ENCODE peak calls at places on chromosomes 2 and 18, in four cellular contexts. One of them, this sample, is unnamed.

GRCh38 chr2:50181212-50181611 is 850.7 kb downstream of the NRXN1 start:
- DNase-seq in HFFc6: no peak
- DNase-seq in Peyer's patch: no peak
- DNase-seq in astrocyte of the spinal cord: peak; percentile 0
- DNase-seq in this sample: no peak

GRCh38 chr18:9952633-9953416 is 39.0 kb downstream of the VAPA start:
- DNase-seq in HFFc6: peak; percentile 51
- DNase-seq in Peyer's patch: no peak
- DNase-seq in astrocyte of the spinal cord: peak; percentile 39
- DNase-seq in this sample: no peak

GRCh38 chr2:125033871-125034270 is 1008.8 kb downstream of the CNTNAP5 start:
- DNase-seq in HFFc6: no peak
- DNase-seq in Peyer's patch: no peak
- DNase-seq in astrocyte of the spinal cord: no peak
- DNase-seq in this sample: no peak

GRCh38 chr2:217331577-217332139 is 471.8 kb upstream of the TNP1 start:
- DNase-seq in HFFc6: peak; percentile 64
- DNase-seq in Peyer's patch: no peak
- DNase-seq in astrocyte of the spinal cord: peak; percentile 71
- DNase-seq in this sample: no peak

GRCh38 chr2:218733615-218734021 is 23.0 kb downstream of the TTLL4 start:
- DNase-seq in HFFc6: no peak
- DNase-seq in Peyer's patch: no peak
- DNase-seq in astrocyte of the spinal cord: peak; percentile 40
- DNase-seq in this sample: no peak

GRCh38 chr2:230343747-230344146 is 16.8 kb downstream of the SP140L start:
- DNase-seq in HFFc6: peak; percentile 56
- DNase-seq in Peyer's patch: no peak
- DNase-seq in astrocyte of the spinal cord: no peak
- DNase-seq in this sample: no peak

GRCh38 chr18:11494093-11494492 is 115.3 kb upstream of the SLC35G4 start:
- DNase-seq in HFFc6: peak; percentile 41
- DNase-seq in Peyer's patch: no peak
- DNase-seq in astrocyte of the spinal cord: peak; percentile 38
- DNase-seq in this sample: no peak

GRCh38 chr2:228649876-228650275 is 468.4 kb upstream of the SPHKAP start:
- DNase-seq in HFFc6: no peak
- DNase-seq in Peyer's patch: no peak
- DNase-seq in astrocyte of the spinal cord: no peak
- DNase-seq in this sample: no peak

GRCh38 chr2:85906748-85907147 is 18.0 kb upstream of the ST3GAL5 start:
- DNase-seq in HFFc6: no peak
- DNase-seq in Peyer's patch: no peak
- DNase-seq in astrocyte of the spinal cord: no peak
- DNase-seq in this sample: no peak

GRCh38 chr2:121191191-121192170 is 93.5 kb downstream of the TFCP2L1 start:
- DNase-seq in HFFc6: no peak
- DNase-seq in Peyer's patch: no peak
- DNase-seq in astrocyte of the spinal cord: no peak
- DNase-seq in this sample: no peak

GRCh38 chr2:189393440-189394111 is 47.7 kb upstream of the WDR75 start:
- DNase-seq in HFFc6: peak; percentile 96
- DNase-seq in Peyer's patch: no peak
- DNase-seq in astrocyte of the spinal cord: peak; percentile 96
- DNase-seq in this sample: no peak

GRCh38 chr2:59806486-59806885 is 747.0 kb downstream of the BCL11A start:
- DNase-seq in HFFc6: no peak
- DNase-seq in Peyer's patch: no peak
- DNase-seq in astrocyte of the spinal cord: no peak
- DNase-seq in this sample: no peak

DNA sequence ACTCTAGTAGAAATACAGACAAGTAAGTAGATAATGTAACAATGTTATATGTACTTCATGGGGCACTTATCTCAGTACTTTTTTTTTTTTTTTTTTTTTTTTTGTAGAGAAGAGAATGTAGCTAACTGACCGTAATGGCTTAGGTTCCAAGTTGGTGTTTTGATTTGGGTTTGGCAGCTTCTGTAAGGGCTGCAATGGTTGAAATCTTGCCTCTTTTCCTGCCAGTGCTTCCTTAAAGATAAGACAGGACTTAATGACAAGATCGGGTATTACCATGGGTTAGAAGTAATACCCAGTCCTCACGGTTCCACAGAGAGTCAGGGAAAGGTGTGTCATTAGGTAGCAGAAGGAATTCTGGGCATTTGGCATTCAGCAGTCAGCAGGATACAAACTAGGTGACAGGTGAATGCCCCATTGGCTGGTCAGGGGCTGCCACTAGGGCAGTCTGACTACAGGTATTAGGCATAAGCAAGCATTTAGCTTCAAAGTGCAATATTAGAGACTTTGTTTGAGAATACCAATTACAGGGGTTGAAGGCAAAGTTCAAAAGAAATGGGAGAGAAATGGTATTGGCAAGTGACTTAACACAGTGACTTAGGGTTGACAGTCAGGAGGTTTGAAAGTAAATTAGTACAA is 189.4 kb upstream of the RND3 start:
- DNase-seq in HFFc6: no peak
- DNase-seq in Peyer's patch: no peak
- DNase-seq in astrocyte of the spinal cord: no peak
- DNase-seq in this sample: no peak
- TF ChIP-seq CTCF in HFFc6: no peak
- TF ChIP-seq CTCF in Peyer's patch: no peak
- TF ChIP-seq CTCF in astrocyte of the spinal cord: no peak
- TF ChIP-seq CTCF in this sample: no peak

DNA sequence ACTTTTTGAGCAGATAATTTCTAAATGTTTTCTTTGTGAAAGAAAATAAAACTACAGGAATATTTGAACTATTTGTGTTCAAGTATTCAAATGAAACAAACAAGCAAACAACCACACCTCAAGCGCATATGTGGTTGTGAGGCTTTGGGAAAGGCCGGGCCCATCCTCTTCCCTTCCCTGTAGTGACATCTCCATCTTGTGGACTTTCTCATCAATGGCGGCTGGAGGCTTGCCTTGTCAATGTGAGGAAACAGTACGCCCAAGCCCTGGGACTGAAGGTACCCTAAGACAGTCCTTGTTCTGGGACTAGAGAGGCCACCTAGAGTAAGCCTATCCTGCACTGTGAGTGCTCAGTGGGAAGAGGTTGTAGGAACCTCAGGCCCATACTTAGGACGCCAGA is 166.8 kb downstream of the TPGS2 start:
- DNase-seq in HFFc6: peak; percentile 22
- DNase-seq in Peyer's patch: no peak
- DNase-seq in astrocyte of the spinal cord: no peak
- DNase-seq in this sample: no peak
- TF ChIP-seq CTCF in HFFc6: peak; percentile 62
- TF ChIP-seq CTCF in Peyer's patch: peak; percentile 19
- TF ChIP-seq CTCF in astrocyte of the spinal cord: peak; percentile 21
- TF ChIP-seq CTCF in this sample: no peak

GRCh38 chr2:233042549-233042948 is 10.1 kb downstream of the NEU2 start:
- DNase-seq in HFFc6: no peak
- DNase-seq in Peyer's patch: no peak
- DNase-seq in astrocyte of the spinal cord: no peak
- DNase-seq in this sample: no peak
- TF ChIP-seq CTCF in HFFc6: no peak
- TF ChIP-seq CTCF in Peyer's patch: no peak
- TF ChIP-seq CTCF in astrocyte of the spinal cord: no peak
- TF ChIP-seq CTCF in this sample: no peak

GRCh38 chr2:175004980-175005832 is at the start of gene CHN1:
- DNase-seq in HFFc6: peak; percentile 65
- DNase-seq in Peyer's patch: peak; percentile 67
- DNase-seq in astrocyte of the spinal cord: peak; percentile 64
- DNase-seq in this sample: peak; percentile 40
- TF ChIP-seq CTCF in HFFc6: peak; percentile 57
- TF ChIP-seq CTCF in Peyer's patch: no peak
- TF ChIP-seq CTCF in astrocyte of the spinal cord: no peak
- TF ChIP-seq CTCF in this sample: no peak